ENCODE peak calls at places on chromosome 9, in four cellular contexts. One of them, this sample, is unnamed.

GRCh38 chr9:5817776-5818336 is 15.1 kb downstream of the ERMP1 start:
- DNase-seq in stimulated activated naive CD8-positive, alpha-beta T cell treated with anti-CD3 and anti-CD28 coated beads, Interleukin-15, Interleukin-2, amounts not matched to agents 100 U/mL and 50 U/mL, for 24 hours: no peak
- DNase-seq in LoVo: peak
- DNase-seq in A172: peak
- DNase-seq in this sample: no peak

GRCh38 chr9:78620764-78621163 is 323.8 kb downstream of the PSAT1 start:
- DNase-seq in LoVo: no peak
- DNase-seq in stimulated activated naive CD8-positive, alpha-beta T cell treated with anti-CD3 and anti-CD28 coated beads, Interleukin-15, Interleukin-2, amounts not matched to agents 100 U/mL and 50 U/mL, for 24 hours: no peak
- DNase-seq in A172: peak
- DNase-seq in this sample: no peak

GRCh38 chr9:95012902-95013301 is 286.4 kb downstream of the AOPEP start:
- DNase-seq in LoVo: no peak
- DNase-seq in A172: no peak
- DNase-seq in stimulated activated naive CD8-positive, alpha-beta T cell treated with anti-CD3 and anti-CD28 coated beads, Interleukin-15, Interleukin-2, amounts not matched to agents 100 U/mL and 50 U/mL, for 24 hours: no peak
- DNase-seq in this sample: no peak

GRCh38 chr9:14303526-14303925 is 10.4 kb downstream of the NFIB start:
- DNase-seq in LoVo: no peak
- DNase-seq in A172: no peak
- DNase-seq in stimulated activated naive CD8-positive, alpha-beta T cell treated with anti-CD3 and anti-CD28 coated beads, Interleukin-15, Interleukin-2, amounts not matched to agents 100 U/mL and 50 U/mL, for 24 hours: no peak
- DNase-seq in this sample: no peak

GRCh38 chr9:91208837-91209236 is 152.9 kb downstream of the AUH start:
- DNase-seq in LoVo: no peak
- DNase-seq in stimulated activated naive CD8-positive, alpha-beta T cell treated with anti-CD3 and anti-CD28 coated beads, Interleukin-15, Interleukin-2, amounts not matched to agents 100 U/mL and 50 U/mL, for 24 hours: no peak
- DNase-seq in A172: no peak
- DNase-seq in this sample: no peak

GRCh38 chr9:137422668-137423000 is 328 bp downstream of the EXD3 start:
- DNase-seq in stimulated activated naive CD8-positive, alpha-beta T cell treated with anti-CD3 and anti-CD28 coated beads, Interleukin-15, Interleukin-2, amounts not matched to agents 100 U/mL and 50 U/mL, for 24 hours: peak
- DNase-seq in LoVo: peak
- DNase-seq in A172: no peak
- DNase-seq in this sample: no peak

GRCh38 chr9:130565792-130566191 is 13.6 kb upstream of the FUBP3 start:
- DNase-seq in stimulated activated naive CD8-positive, alpha-beta T cell treated with anti-CD3 and anti-CD28 coated beads, Interleukin-15, Interleukin-2, amounts not matched to agents 100 U/mL and 50 U/mL, for 24 hours: no peak
- DNase-seq in LoVo: no peak
- DNase-seq in A172: no peak
- DNase-seq in this sample: no peak

GRCh38 chr9:105187781-105188180 is 56.7 kb upstream of the SLC44A1 start:
- DNase-seq in stimulated activated naive CD8-positive, alpha-beta T cell treated with anti-CD3 and anti-CD28 coated beads, Interleukin-15, Interleukin-2, amounts not matched to agents 100 U/mL and 50 U/mL, for 24 hours: no peak
- DNase-seq in LoVo: peak
- DNase-seq in A172: peak
- DNase-seq in this sample: peak

GRCh38 chr9:13480688-13481087 is 201.2 kb upstream of the MPDZ start:
- DNase-seq in stimulated activated naive CD8-positive, alpha-beta T cell treated with anti-CD3 and anti-CD28 coated beads, Interleukin-15, Interleukin-2, amounts not matched to agents 100 U/mL and 50 U/mL, for 24 hours: no peak
- DNase-seq in LoVo: no peak
- DNase-seq in A172: no peak
- DNase-seq in this sample: no peak

GRCh38 chr9:135718616-135719015 is 16.6 kb downstream of the KCNT1 start:
- DNase-seq in LoVo: no peak
- DNase-seq in stimulated activated naive CD8-positive, alpha-beta T cell treated with anti-CD3 and anti-CD28 coated beads, Interleukin-15, Interleukin-2, amounts not matched to agents 100 U/mL and 50 U/mL, for 24 hours: peak
- DNase-seq in A172: peak
- DNase-seq in this sample: peak

GRCh38 chr9:129368458-129368978 is 190.5 kb upstream of the IER5L start:
- DNase-seq in LoVo: no peak
- DNase-seq in A172: no peak
- DNase-seq in stimulated activated naive CD8-positive, alpha-beta T cell treated with anti-CD3 and anti-CD28 coated beads, Interleukin-15, Interleukin-2, amounts not matched to agents 100 U/mL and 50 U/mL, for 24 hours: no peak
- DNase-seq in this sample: no peak

GRCh38 chr9:82882133-82882532 is 180.8 kb downstream of the RASEF start:
- DNase-seq in A172: peak
- DNase-seq in LoVo: no peak
- DNase-seq in stimulated activated naive CD8-positive, alpha-beta T cell treated with anti-CD3 and anti-CD28 coated beads, Interleukin-15, Interleukin-2, amounts not matched to agents 100 U/mL and 50 U/mL, for 24 hours: no peak
- DNase-seq in this sample: no peak

GRCh38 chr9:79684711-79685575 is 113.2 kb downstream of the TLE4 start:
- DNase-seq in LoVo: no peak
- DNase-seq in A172: no peak
- DNase-seq in stimulated activated naive CD8-positive, alpha-beta T cell treated with anti-CD3 and anti-CD28 coated beads, Interleukin-15, Interleukin-2, amounts not matched to agents 100 U/mL and 50 U/mL, for 24 hours: no peak
- DNase-seq in this sample: no peak

GRCh38 chr9:77488439-77489126 is 159.5 kb downstream of the GNA14 start:
- DNase-seq in LoVo: no peak
- DNase-seq in A172: no peak
- DNase-seq in stimulated activated naive CD8-positive, alpha-beta T cell treated with anti-CD3 and anti-CD28 coated beads, Interleukin-15, Interleukin-2, amounts not matched to agents 100 U/mL and 50 U/mL, for 24 hours: no peak
- DNase-seq in this sample: no peak

GRCh38 chr9:124818431-124819281 is 34.6 kb upstream of the WDR38 start:
- DNase-seq in stimulated activated naive CD8-positive, alpha-beta T cell treated with anti-CD3 and anti-CD28 coated beads, Interleukin-15, Interleukin-2, amounts not matched to agents 100 U/mL and 50 U/mL, for 24 hours: peak
- DNase-seq in LoVo: peak
- DNase-seq in A172: peak
- DNase-seq in this sample: peak

GRCh38 chr9:27059907-27060306 is 49.1 kb upstream of the TEK start:
- DNase-seq in stimulated activated naive CD8-positive, alpha-beta T cell treated with anti-CD3 and anti-CD28 coated beads, Interleukin-15, Interleukin-2, amounts not matched to agents 100 U/mL and 50 U/mL, for 24 hours: no peak
- DNase-seq in A172: no peak
- DNase-seq in LoVo: no peak
- DNase-seq in this sample: no peak

GRCh38 chr9:28925184-28925583 is 1351.9 kb upstream of the C9orf72 start:
- DNase-seq in stimulated activated naive CD8-positive, alpha-beta T cell treated with anti-CD3 and anti-CD28 coated beads, Interleukin-15, Interleukin-2, amounts not matched to agents 100 U/mL and 50 U/mL, for 24 hours: no peak
- DNase-seq in LoVo: no peak
- DNase-seq in A172: no peak
- DNase-seq in this sample: no peak

GRCh38 chr9:109251080-109251775 is 69.6 kb downstream of the EPB41L4B start:
- DNase-seq in stimulated activated naive CD8-positive, alpha-beta T cell treated with anti-CD3 and anti-CD28 coated beads, Interleukin-15, Interleukin-2, amounts not matched to agents 100 U/mL and 50 U/mL, for 24 hours: no peak
- DNase-seq in A172: peak
- DNase-seq in LoVo: no peak
- DNase-seq in this sample: peak

GRCh38 chr9:118422513-118422912 is 718.3 kb downstream of the TLR4 start:
- DNase-seq in LoVo: no peak
- DNase-seq in A172: no peak
- DNase-seq in stimulated activated naive CD8-positive, alpha-beta T cell treated with anti-CD3 and anti-CD28 coated beads, Interleukin-15, Interleukin-2, amounts not matched to agents 100 U/mL and 50 U/mL, for 24 hours: no peak
- DNase-seq in this sample: no peak

GRCh38 chr9:70043689-70044449 is at the start of gene MAMDC2:
- DNase-seq in LoVo: no peak
- DNase-seq in stimulated activated naive CD8-positive, alpha-beta T cell treated with anti-CD3 and anti-CD28 coated beads, Interleukin-15, Interleukin-2, amounts not matched to agents 100 U/mL and 50 U/mL, for 24 hours: no peak
- DNase-seq in A172: no peak
- DNase-seq in this sample: no peak

GRCh38 chr9:123419721-123420559 is 63.9 kb downstream of the CRB2 start:
- DNase-seq in A172: no peak
- DNase-seq in stimulated activated naive CD8-positive, alpha-beta T cell treated with anti-CD3 and anti-CD28 coated beads, Interleukin-15, Interleukin-2, amounts not matched to agents 100 U/mL and 50 U/mL, for 24 hours: no peak
- DNase-seq in LoVo: no peak
- DNase-seq in this sample: no peak

GRCh38 chr9:33170464-33171156 is 3.5 kb upstream of the B4GALT1 start:
- DNase-seq in stimulated activated naive CD8-positive, alpha-beta T cell treated with anti-CD3 and anti-CD28 coated beads, Interleukin-15, Interleukin-2, amounts not matched to agents 100 U/mL and 50 U/mL, for 24 hours: peak
- DNase-seq in LoVo: no peak
- DNase-seq in A172: peak
- DNase-seq in this sample: no peak

GRCh38 chr9:133111461-133112360 is 9.3 kb downstream of the RALGDS start:
- DNase-seq in A172: no peak
- DNase-seq in LoVo: no peak
- DNase-seq in stimulated activated naive CD8-positive, alpha-beta T cell treated with anti-CD3 and anti-CD28 coated beads, Interleukin-15, Interleukin-2, amounts not matched to agents 100 U/mL and 50 U/mL, for 24 hours: no peak
- DNase-seq in this sample: no peak

GRCh38 chr9:27528886-27529315 is 713 bp downstream of the MOB3B start:
- DNase-seq in stimulated activated naive CD8-positive, alpha-beta T cell treated with anti-CD3 and anti-CD28 coated beads, Interleukin-15, Interleukin-2, amounts not matched to agents 100 U/mL and 50 U/mL, for 24 hours: peak
- DNase-seq in LoVo: peak
- DNase-seq in A172: no peak
- DNase-seq in this sample: peak

GRCh38 chr9:129849901-129850300 is 14.6 kb downstream of the USP20 start:
- DNase-seq in stimulated activated naive CD8-positive, alpha-beta T cell treated with anti-CD3 and anti-CD28 coated beads, Interleukin-15, Interleukin-2, amounts not matched to agents 100 U/mL and 50 U/mL, for 24 hours: no peak
- DNase-seq in LoVo: no peak
- DNase-seq in A172: no peak
- DNase-seq in this sample: no peak

GRCh38 chr9:70746760-70747159 is 332.3 kb upstream of the KLF9 start:
- DNase-seq in stimulated activated naive CD8-positive, alpha-beta T cell treated with anti-CD3 and anti-CD28 coated beads, Interleukin-15, Interleukin-2, amounts not matched to agents 100 U/mL and 50 U/mL, for 24 hours: no peak
- DNase-seq in LoVo: no peak
- DNase-seq in A172: no peak
- DNase-seq in this sample: no peak

GRCh38 chr9:77455312-77455927 is 192.7 kb downstream of the GNA14 start:
- DNase-seq in LoVo: peak
- DNase-seq in stimulated activated naive CD8-positive, alpha-beta T cell treated with anti-CD3 and anti-CD28 coated beads, Interleukin-15, Interleukin-2, amounts not matched to agents 100 U/mL and 50 U/mL, for 24 hours: peak
- DNase-seq in A172: peak
- DNase-seq in this sample: peak

GRCh38 chr9:134546746-134547145 is 94.9 kb upstream of the COL5A1 start:
- DNase-seq in A172: no peak
- DNase-seq in stimulated activated naive CD8-positive, alpha-beta T cell treated with anti-CD3 and anti-CD28 coated beads, Interleukin-15, Interleukin-2, amounts not matched to agents 100 U/mL and 50 U/mL, for 24 hours: no peak
- DNase-seq in LoVo: no peak
- DNase-seq in this sample: no peak

GRCh38 chr9:130692365-130692764 is 1.2 kb upstream of the EXOSC2 start:
- DNase-seq in A172: no peak
- DNase-seq in LoVo: no peak
- DNase-seq in stimulated activated naive CD8-positive, alpha-beta T cell treated with anti-CD3 and anti-CD28 coated beads, Interleukin-15, Interleukin-2, amounts not matched to agents 100 U/mL and 50 U/mL, for 24 hours: peak
- DNase-seq in this sample: peak

This sample was measured in A549.